ENCODE peak calls at places on chromosomes 11 and 22, in eight cellular contexts. L is heart right ventricle; N is brain microvascular endothelial cell; P is AG04450; H is H9; T is A549; I is fibroblast of lung; W is effector memory CD4-positive, alpha-beta T cell. S is an unnamed sample.

GRCh38 chr11:128937480-128937879 is 5.2 kb downstream of the TP53AIP1 start:
- DNase-seq in L (no peak), N (no peak), P (no peak), H (no peak), T (no peak), I (no peak), W (no peak), S (no peak)

GRCh38 chr22:43241138-43241597 is 54.2 kb upstream of the TTLL12 start:
- DNase-seq in L (no peak), N (no peak), P (no peak), H (no peak), T (no peak), I (no peak), W (no peak), S (no peak)

GRCh38 chr11:28736256-28736655 is 628.1 kb downstream of the METTL15 start:
- DNase-seq in L (no peak), N (no peak), P (no peak), H (no peak), T (no peak), I (no peak), W (no peak), S (no peak)

GRCh38 chr11:12845739-12846358 is 163.3 kb upstream of the RASSF10 start:
- DNase-seq in L (no peak), N (no peak), P (peak; percentile 65), H (no peak), T (no peak), I (peak; percentile 80), W (no peak), S (peak; percentile 91)

GRCh38 chr11:62555464-62556092 is 9.0 kb upstream of the AHNAK start:
- DNase-seq in L (no peak), N (no peak), P (no peak), H (no peak), T (peak; percentile 26), I (peak; percentile 76), W (peak; percentile 73), S (peak; percentile 48)

GRCh38 chr22:48607901-48608650 is 1219.6 kb downstream of the BRD1 start:
- DNase-seq in L (no peak), N (no peak), P (no peak), H (no peak), T (no peak), I (no peak), W (no peak), S (no peak)

GRCh38 chr11:62105611-62106245 is 18.1 kb upstream of the INCENP start:
- DNase-seq in L (no peak), N (no peak), P (no peak), H (no peak), T (no peak), I (peak; percentile 65), W (no peak), S (no peak)

GRCh38 chr22:49322861-49323622 is 504.6 kb downstream of the BRD1 start:
- DNase-seq in L (no peak), N (no peak), P (no peak), H (no peak), T (no peak), I (no peak), W (no peak), S (no peak)

GRCh38 chr22:39024923-39025322 is 4.0 kb downstream of the APOBEC3D start:
- DNase-seq in L (no peak), N (no peak), P (no peak), H (no peak), T (no peak), I (no peak), W (no peak), S (no peak)

GRCh38 chr22:44423556-44423955 is 74.5 kb downstream of the RTL6 start:
- DNase-seq in L (no peak), N (no peak), P (no peak), H (no peak), T (no peak), I (no peak), W (no peak), S (no peak)

GRCh38 chr11:3855808-3856491 is 486 bp downstream of the STIM1 start:
- DNase-seq in L (peak; percentile 24), N (no peak), P (no peak), H (peak; percentile 55), T (peak; percentile 49), I (peak; percentile 19), W (no peak), S (peak; percentile 52)

GRCh38 chr11:3218483-3219280 is at the start of gene MRGPRG:
- DNase-seq in L (no peak), N (no peak), P (no peak), H (peak; percentile 25), T (no peak), I (no peak), W (no peak), S (no peak)

GRCh38 chr11:129943036-129943435 is 47.7 kb upstream of the NFRKB start:
- DNase-seq in L (no peak), N (no peak), P (no peak), H (no peak), T (no peak), I (no peak), W (no peak), S (no peak)

GRCh38 chr11:32819187-32819586 is 10.5 kb upstream of the PRRG4 start:
- DNase-seq in L (no peak), N (no peak), P (no peak), H (no peak), T (no peak), I (no peak), W (no peak), S (no peak)

GRCh38 chr11:90701040-90701439 is 478.2 kb upstream of the CHORDC1 start:
- DNase-seq in L (no peak), N (peak; percentile 53), P (no peak), H (no peak), T (no peak), I (no peak), W (no peak), S (no peak)

GRCh38 chr11:134866981-134867675 is 455.1 kb upstream of the B3GAT1 start:
- DNase-seq in L (no peak), N (no peak), P (no peak), H (no peak), T (no peak), I (no peak), W (no peak), S (no peak)

GRCh38 chr22:34878996-34879395 is 187.0 kb upstream of the ISX start:
- DNase-seq in L (no peak), N (no peak), P (no peak), H (no peak), T (no peak), I (no peak), W (no peak), S (no peak)

GRCh38 chr11:94201004-94201465 is 72.4 kb downstream of the PANX1 start:
- DNase-seq in L (no peak), N (peak; percentile 13), P (peak; percentile 76), H (no peak), T (peak; percentile 30), I (peak; percentile 92), W (no peak), S (no peak)

GRCh38 chr22:37195921-37196320 is 7.9 kb upstream of the C1QTNF6 start:
- DNase-seq in L (no peak), N (no peak), P (no peak), H (no peak), T (no peak), I (no peak), W (no peak), S (no peak)

GRCh38 chr11:45802531-45803317 is 2.2 kb upstream of the SLC35C1 start:
- DNase-seq in L (no peak), N (no peak), P (no peak), H (no peak), T (no peak), I (no peak), W (no peak), S (no peak)

GRCh38 chr11:45806072-45806933 is 1.4 kb downstream of the SLC35C1 start:
- DNase-seq in L (no peak), N (no peak), P (no peak), H (no peak), T (no peak), I (no peak), W (no peak), S (no peak)

GRCh38 chr11:45805305-45806071 is 539 bp downstream of the SLC35C1 start:
- DNase-seq in L (peak; percentile 50), N (peak; percentile 66), P (no peak), H (peak; percentile 57), T (peak; percentile 25), I (peak; percentile 63), W (no peak), S (peak; percentile 46)

GRCh38 chr11:45803981-45804805 is 756 bp upstream of the SLC35C1 start:
- DNase-seq in L (peak; percentile 76), N (peak; percentile 20), P (no peak), H (peak; percentile 82), T (peak; percentile 47), I (peak; percentile 55), W (peak; percentile 46), S (peak; percentile 73)

DNA sequence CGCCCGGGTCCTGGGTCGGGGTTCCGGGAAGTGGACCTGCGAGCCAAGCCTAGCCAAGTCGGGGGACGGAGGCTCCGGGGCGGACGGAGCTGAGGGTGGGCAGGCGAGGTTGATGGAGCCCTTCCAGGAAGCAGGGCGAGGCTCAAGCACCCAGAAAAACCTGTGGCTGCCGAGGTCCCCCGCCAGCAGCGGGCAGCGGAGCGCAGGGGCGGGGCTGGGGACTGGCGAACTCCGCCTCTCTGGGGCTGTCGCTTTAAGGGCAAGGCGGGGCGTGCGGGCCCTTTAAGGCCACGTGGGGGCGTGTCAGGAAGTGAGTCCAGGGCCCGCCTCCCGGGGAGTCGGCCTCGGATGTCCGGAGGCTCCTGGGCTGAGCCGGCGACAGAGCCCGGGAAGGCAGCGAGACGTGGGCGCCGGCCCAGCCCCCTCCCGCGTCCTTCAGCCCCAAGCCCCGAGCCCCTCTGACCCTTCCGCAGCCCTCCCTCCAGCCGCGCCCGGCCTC is at the start of gene SLC35C1:
- DNase-seq in L (peak; percentile 97), N (peak; percentile 91), P (peak; percentile 75), H (peak; percentile 96), T (peak; percentile 87), I (peak; percentile 92), W (peak; percentile 92), S (peak; percentile 96)
- H3K27ac ChIP-seq in L (peak within 1 kb of the TSS; percentile 83), N (peak within 1 kb of the TSS; percentile 93), P (peak within 1 kb of the TSS; percentile 78), H (no peak within 1 kb of the TSS), T (peak within 1 kb of the TSS; percentile 89), I (peak within 1 kb of the TSS; percentile 94), W (peak within 1 kb of the TSS; percentile 76), S (peak within 1 kb of the TSS; percentile 57)

DNA sequence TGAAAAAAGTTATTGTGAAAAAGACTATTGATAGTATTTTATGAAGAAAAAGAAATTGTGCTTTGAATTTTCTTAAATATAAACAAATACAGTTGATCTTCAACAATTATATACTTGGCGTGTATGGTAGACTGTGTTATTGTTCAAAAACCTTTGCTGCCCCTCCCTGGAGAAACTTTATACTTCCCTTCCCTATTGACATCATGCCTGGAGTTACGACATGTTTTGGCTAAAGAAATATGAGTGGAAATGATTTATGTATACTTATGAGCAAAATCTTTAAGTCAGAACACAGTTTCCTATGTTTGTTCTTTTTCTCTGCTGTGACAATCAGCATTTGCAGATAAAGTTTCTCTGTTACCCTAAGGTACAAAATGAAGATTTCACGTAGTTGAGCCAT is 243.8 kb downstream of the TMEM135 start:
- DNase-seq in L (peak; percentile 24), N (peak; percentile 59), P (no peak), H (no peak), T (no peak), I (peak; percentile 94), W (no peak), S (no peak)
- H3K27ac ChIP-seq in L (no peak overlapping the region), N (no peak overlapping the region), P (no peak overlapping the region), H (no peak overlapping the region), T (no peak overlapping the region), I (no peak overlapping the region), W (no peak overlapping the region), S (no peak overlapping the region)

GRCh38 chr11:111320728-111321568 is 22.6 kb downstream of the POU2AF3 start:
- DNase-seq in L (no peak), N (no peak), P (no peak), H (no peak), T (no peak), I (no peak), W (no peak), S (no peak)
- H3K27ac ChIP-seq in L (no peak overlapping the region), N (no peak overlapping the region), P (no peak overlapping the region), H (no peak overlapping the region), T (no peak overlapping the region), I (no peak overlapping the region), W (no peak overlapping the region), S (no peak overlapping the region)

GRCh38 chr11:102223859-102224258 is 93.4 kb upstream of the BIRC3 start:
- DNase-seq in L (no peak), N (no peak), P (no peak), H (no peak), T (no peak), I (peak; percentile 59), W (no peak), S (no peak)
- H3K27ac ChIP-seq in L (no peak overlapping the region), N (no peak overlapping the region), P (no peak overlapping the region), H (no peak overlapping the region), T (no peak overlapping the region), I (no peak overlapping the region), W (no peak overlapping the region), S (no peak overlapping the region)

S was measured in SJCRH30.